ENCODE peak calls at places on chromosomes 6 and 20, in five cellular contexts. G is HCT116, L is GM12878, C is SK-N-SH, D is spleen. T is an unnamed sample.

GRCh38 chr6:11972806-11973205 is 39.3 kb upstream of the HIVEP1 start:
- DNase-seq in G (no peak), L (no peak), C (no peak), D (no peak), T (no peak)

GRCh38 chr20:1758765-1759164 is 101.2 kb upstream of the SIRPG start:
- DNase-seq in G (no peak), L (no peak), C (no peak), D (no peak), T (no peak)

GRCh38 chr6:44917430-44917829 is 410.7 kb upstream of the RUNX2 start:
- DNase-seq in G (no peak), L (no peak), C (no peak), D (no peak), T (no peak)

GRCh38 chr20:31496761-31497295 is 17.4 kb upstream of the HM13 start:
- DNase-seq in G (no peak), L (no peak), C (no peak), D (no peak), T (peak)

GRCh38 chr20:37095108-37095608 is 639 bp downstream of the RBL1 start:
- DNase-seq in G (no peak), L (no peak), C (peak), D (peak), T (no peak)

GRCh38 chr6:30942338-30943060 is 1.7 kb downstream of the MUCL3 start:
- DNase-seq in G (peak), L (no peak), C (peak), D (no peak), T (peak)

GRCh38 chr6:45148711-45149341 is 179.3 kb upstream of the RUNX2 start:
- DNase-seq in G (no peak), L (no peak), C (no peak), D (no peak), T (no peak)

GRCh38 chr6:137795510-137795909 is 71.5 kb upstream of the TNFAIP3 start:
- DNase-seq in G (no peak), L (no peak), C (no peak), D (no peak), T (no peak)

GRCh38 chr6:4327841-4328240 is 192.5 kb upstream of the ECI2 start:
- DNase-seq in G (no peak), L (no peak), C (no peak), D (no peak), T (no peak)

GRCh38 chr6:104483225-104483834 is 376.4 kb downstream of the HACE1 start:
- DNase-seq in G (peak), L (no peak), C (peak), D (no peak), T (no peak)

GRCh38 chr6:101284131-101284530 is 109.4 kb upstream of the GRIK2 start:
- DNase-seq in G (no peak), L (no peak), C (no peak), D (no peak), T (no peak)

GRCh38 chr20:25277051-25277801 is 29.3 kb downstream of the PYGB start:
- DNase-seq in G (no peak), L (no peak), C (no peak), D (peak), T (peak)

GRCh38 chr6:36075656-36076055 is 48.0 kb downstream of the MAPK14 start:
- DNase-seq in G (peak), L (no peak), C (peak), D (no peak), T (no peak)

GRCh38 chr6:106961801-106962200 is 12.7 kb downstream of the CD24 start:
- DNase-seq in G (no peak), L (no peak), C (no peak), D (no peak), T (no peak)

GRCh38 chr20:1994627-1995026 is 769 bp upstream of the PDYN start:
- DNase-seq in G (no peak), L (no peak), C (no peak), D (no peak), T (no peak)

GRCh38 chr6:144156991-144157390 is 6.7 kb downstream of the STX11 start:
- DNase-seq in G (no peak), L (no peak), C (no peak), D (no peak), T (no peak)

GRCh38 chr6:79353226-79353625 is 118.7 kb upstream of the HMGN3 start:
- DNase-seq in G (no peak), L (no peak), C (no peak), D (no peak), T (no peak)

GRCh38 chr20:48538058-48538825 is 289.6 kb downstream of the PREX1 start:
- DNase-seq in G (peak), L (no peak), C (no peak), D (no peak), T (no peak)

GRCh38 chr6:32635526-32636123 is 1.6 kb upstream of the HLA-DQA1 start:
- DNase-seq in G (no peak), L (no peak), C (no peak), D (no peak), T (no peak)

GRCh38 chr6:68779366-68779765 is 144.3 kb downstream of the ADGRB3 start:
- DNase-seq in G (no peak), L (no peak), C (no peak), D (no peak), T (no peak)

GRCh38 chr6:129015721-129016120 is 132.8 kb downstream of the LAMA2 start:
- DNase-seq in G (no peak), L (no peak), C (no peak), D (no peak), T (no peak)

GRCh38 chr6:157272866-157273755 is 50.2 kb downstream of the TMEM242 start:
- DNase-seq in G (no peak), L (no peak), C (no peak), D (peak), T (no peak)

GRCh38 chr6:157276134-157276532 is 47.2 kb downstream of the TMEM242 start:
- DNase-seq in G (no peak), L (no peak), C (no peak), D (peak), T (no peak)

GRCh38 chr6:157273756-157274088 is 49.6 kb downstream of the TMEM242 start:
- DNase-seq in G (peak), L (no peak), C (peak), D (peak), T (no peak)

GRCh38 chr6:157274116-157274470 is 49.2 kb downstream of the TMEM242 start:
- DNase-seq in G (no peak), L (no peak), C (no peak), D (no peak), T (no peak)

DNA sequence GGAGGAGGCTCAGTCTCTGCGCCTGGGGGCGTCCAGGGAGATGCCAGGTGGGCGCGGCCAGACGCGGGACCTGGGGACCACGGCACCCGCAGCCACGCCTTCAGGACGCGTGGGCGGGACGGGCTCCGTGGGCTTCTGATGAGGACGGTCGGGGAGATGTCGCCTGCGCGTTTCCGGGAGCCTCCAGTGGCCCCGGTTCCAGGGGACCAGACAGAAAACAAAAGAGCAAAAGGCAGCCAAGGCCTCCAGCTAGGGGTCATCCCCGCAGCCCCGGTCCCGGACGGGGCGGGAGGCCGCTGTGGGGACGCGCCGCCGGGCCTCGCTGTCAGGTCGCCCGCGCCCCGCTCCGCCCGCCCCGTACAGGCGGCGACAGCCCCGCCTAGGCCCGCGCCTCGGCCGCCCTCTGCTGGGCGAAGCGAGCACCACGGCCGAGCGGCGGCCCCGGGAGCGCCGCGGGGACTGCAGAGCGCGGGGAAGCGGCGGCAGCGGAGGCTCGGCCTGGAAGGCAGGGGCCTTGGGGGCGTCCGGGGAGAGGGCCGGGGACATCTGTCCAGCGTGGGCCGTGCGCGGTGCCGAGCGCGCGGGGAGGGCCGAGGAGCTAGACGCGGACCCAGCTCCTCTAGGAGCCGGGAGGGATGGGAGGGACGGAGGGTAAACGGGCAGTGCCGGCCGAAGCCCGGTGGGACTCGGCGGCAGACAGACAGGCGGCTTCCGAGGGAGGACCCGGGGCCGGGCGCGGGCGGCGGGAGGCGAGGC is 48.7 kb downstream of the TMEM242 start:
- DNase-seq in G (peak), L (peak), C (peak), D (peak), T (peak)
- TF ChIP-seq POLR2AphosphoS5 in G (peak), L (no peak), C (no peak), D (peak), T (no peak)

GRCh38 chr6:165616116-165616515 is 46.9 kb downstream of the PDE10A start:
- DNase-seq in G (no peak), L (no peak), C (no peak), D (no peak), T (no peak)
- H3K4me3 ChIP-seq in G (no peak), L (no peak), C (no peak), D (no peak), T (peak)

DNA sequence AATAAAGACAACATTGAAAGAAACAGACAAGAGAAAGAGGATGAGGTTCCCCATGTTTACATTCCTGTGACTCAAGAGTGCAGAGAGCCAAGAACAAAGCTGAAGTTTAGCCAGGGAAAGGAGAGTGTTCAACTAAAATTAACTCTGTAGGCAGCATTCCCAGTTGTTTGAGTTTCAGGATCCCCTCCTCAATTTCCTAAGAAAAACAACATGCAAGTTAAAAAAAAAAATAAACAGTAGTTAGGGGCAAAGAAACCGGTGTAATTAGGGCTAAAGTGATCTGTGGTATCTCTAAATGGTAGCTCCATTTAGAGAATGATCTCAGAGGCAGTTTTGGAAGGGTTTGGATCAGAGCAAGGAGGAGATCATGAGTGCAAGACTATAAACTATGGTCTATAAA is 30.9 kb upstream of the RAB23 start:
- DNase-seq in G (no peak), L (no peak), C (no peak), D (no peak), T (no peak)
- TF ChIP-seq POLR2AphosphoS5 in G (no peak), L (no peak), C (no peak), D (no peak), T (peak)

GRCh38 chr6:43275782-43276179 is 22.3 kb upstream of the SLC22A7 start:
- DNase-seq in G (no peak), L (no peak), C (peak), D (no peak), T (no peak)
- H3K4me3 ChIP-seq in G (no peak), L (peak), C (no peak), D (peak), T (peak)

GRCh38 chr6:5559651-5560050 is 298.3 kb downstream of the FARS2 start:
- DNase-seq in G (no peak), L (no peak), C (no peak), D (no peak), T (no peak)
- TF ChIP-seq POLR2AphosphoS5 in G (no peak), L (no peak), C (no peak), D (no peak), T (no peak)

GRCh38 chr6:24666616-24667377 is at the start of the genes ACOT13 and TDP2:
- DNase-seq in G (peak), L (peak), C (peak), D (peak), T (peak)

GRCh38 chr6:24662206-24662605 is 4.5 kb downstream of the TDP2 start:
- DNase-seq in G (no peak), L (no peak), C (no peak), D (no peak), T (no peak)

GRCh38 chr6:24663198-24663597 is 3.5 kb downstream of the TDP2 start:
- DNase-seq in G (no peak), L (no peak), C (no peak), D (no peak), T (no peak)

GRCh38 chr6:24666097-24666615 is 543 bp downstream of the TDP2 start:
- DNase-seq in G (no peak), L (no peak), C (peak), D (peak), T (peak)

DNA sequence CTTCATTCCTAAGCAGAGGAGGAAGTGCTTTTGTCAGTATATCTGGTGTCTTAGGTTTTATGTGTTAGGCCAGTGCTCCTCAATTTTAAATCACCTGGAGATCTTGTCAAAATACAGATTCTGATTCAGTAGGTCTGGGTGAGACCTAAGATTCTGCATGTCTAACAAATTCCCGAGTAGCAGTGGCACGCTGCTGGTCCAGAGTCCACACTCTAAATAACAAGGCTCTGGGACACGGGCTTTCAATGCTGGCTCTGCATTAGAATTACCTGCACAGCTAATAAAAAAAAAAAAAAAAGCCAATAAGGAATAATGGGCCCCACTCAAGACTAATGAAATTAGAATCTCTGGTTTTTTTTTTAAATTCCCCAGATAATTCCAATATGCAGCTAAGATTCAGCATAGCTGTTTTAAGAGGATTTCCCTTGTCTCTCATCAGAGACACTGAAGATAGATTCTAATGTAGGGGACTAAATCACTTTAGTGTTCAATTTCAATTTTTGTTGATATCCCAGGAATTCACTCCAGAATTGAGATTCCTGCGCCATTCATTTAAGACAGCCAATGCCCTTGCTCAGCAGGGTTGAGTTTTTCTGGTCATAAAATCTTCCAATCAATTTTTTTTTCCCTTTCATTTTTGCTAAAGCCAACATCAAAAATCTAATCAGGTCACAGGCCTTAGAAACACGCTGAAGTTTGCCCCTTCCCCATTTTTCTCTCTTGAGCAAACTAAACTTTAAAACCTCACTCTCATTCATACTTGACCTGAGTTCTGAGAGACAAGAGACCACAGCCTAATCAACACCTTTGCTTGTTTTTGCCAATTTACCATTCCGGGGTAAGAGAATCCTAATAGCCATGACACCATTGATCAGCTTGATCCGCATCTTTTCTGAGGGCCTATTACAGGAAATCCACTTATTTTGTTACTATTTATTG is 2.4 kb downstream of the TDP2 start:
- DNase-seq in G (no peak), L (no peak), C (no peak), D (no peak), T (no peak)
- H3K4me3 ChIP-seq in G (no peak), L (no peak), C (peak), D (no peak), T (no peak)

GRCh38 chr6:158849899-158850806 is 31.0 kb upstream of the EZR start:
- DNase-seq in G (peak), L (no peak), C (no peak), D (no peak), T (no peak)
- TF ChIP-seq POLR2AphosphoS5 in G (peak), L (no peak), C (peak), D (no peak), T (no peak)

DNA sequence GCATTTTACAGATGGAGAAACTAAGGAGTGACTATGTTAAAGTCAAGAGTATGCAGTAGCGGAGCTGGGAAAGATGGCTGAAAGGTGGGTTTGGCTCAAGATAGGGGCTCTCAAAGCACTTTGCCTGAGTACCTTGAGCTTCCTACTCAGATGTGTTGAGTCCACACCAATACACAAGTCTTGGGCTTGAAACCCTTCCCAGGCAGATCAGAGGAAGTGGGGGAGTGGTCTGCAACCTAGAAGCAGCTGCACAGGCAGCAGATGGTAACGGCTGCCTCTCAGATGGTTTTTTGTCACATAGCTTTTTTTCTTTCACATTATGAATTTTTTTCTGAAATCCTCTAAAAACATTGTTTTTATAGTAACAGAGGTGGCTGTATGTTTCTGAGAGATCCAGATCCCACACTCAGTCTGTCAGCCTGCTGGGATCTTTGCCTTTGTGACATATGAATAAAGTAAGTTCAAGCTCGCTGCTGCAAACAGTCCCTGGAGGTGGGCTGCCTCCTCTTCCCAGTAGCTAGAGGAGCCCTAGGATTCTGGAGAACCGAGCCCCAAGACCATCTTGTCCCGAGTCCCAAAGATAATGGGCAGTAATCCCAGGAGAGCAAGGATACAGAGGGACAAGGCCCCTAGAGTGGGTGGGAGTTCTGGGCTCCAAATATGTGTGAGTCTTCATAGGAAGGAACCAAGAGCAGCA is 97.1 kb upstream of the TOP1 start:
- DNase-seq in G (no peak), L (no peak), C (no peak), D (no peak), T (no peak)
- H3K4me3 ChIP-seq in G (no peak), L (no peak), C (no peak), D (no peak), T (no peak)